ENCODE peak calls at places on chromosomes 16 and 17, in five cellular contexts. B is fibroblast of mammary gland, X is posterior vena cava, P is ovary, D is psoas muscle. R is an unnamed sample.

GRCh38 chr16:79372504-79373184 is 227.9 kb downstream of the MAF start:
- DNase-seq in P (peak), D (peak), B (peak), X (no peak), R (no peak)

GRCh38 chr17:801660-802059 is 19.5 kb downstream of the MRM3 start:
- DNase-seq in P (no peak), B (no peak), D (no peak), X (no peak), R (no peak)

GRCh38 chr17:65690626-65691310 is 129.3 kb upstream of the AXIN2 start:
- DNase-seq in P (no peak), D (no peak), X (no peak), B (no peak), R (no peak)

GRCh38 chr17:79372470-79373238 is 238.2 kb downstream of the RBFOX3 start:
- DNase-seq in P (no peak), X (no peak), B (no peak), D (no peak), R (no peak)

GRCh38 chr17:68344701-68345136 is 53.4 kb downstream of the ARSG start:
- DNase-seq in B (no peak), P (no peak), X (no peak), D (no peak), R (peak)

GRCh38 chr17:14717849-14718248 is 417.0 kb downstream of the HS3ST3B1 start:
- DNase-seq in X (no peak), P (no peak), B (no peak), D (no peak), R (no peak)

GRCh38 chr17:35731239-35731931 is at the start of gene RASL10B:
- DNase-seq in D (peak), P (peak), B (no peak), X (peak), R (peak)

GRCh38 chr17:70137451-70138230 is 31.7 kb upstream of the KCNJ2 start:
- DNase-seq in P (peak), B (peak), X (no peak), D (peak), R (no peak)

GRCh38 chr16:77987772-77988171 is 34.6 kb upstream of the CLEC3A start:
- DNase-seq in P (no peak), X (no peak), D (no peak), B (no peak), R (no peak)

GRCh38 chr16:75774197-75774596 is 47.9 kb upstream of the CPHXL start:
- DNase-seq in X (no peak), D (no peak), P (no peak), B (no peak), R (no peak)

GRCh38 chr17:78268960-78269892 is 37.8 kb downstream of the TMEM235 start:
- DNase-seq in P (no peak), B (no peak), D (no peak), X (no peak), R (no peak)

GRCh38 chr16:2147981-2148671 is at the start of gene RAB26:
- DNase-seq in B (peak), X (peak), D (peak), P (peak), R (peak)

GRCh38 chr17:60606036-60606435 is 6.0 kb downstream of the PPM1D start:
- DNase-seq in P (no peak), B (no peak), D (no peak), X (no peak), R (no peak)

GRCh38 chr17:83162035-83162745 is 82.8 kb downstream of the METRNL start:
- DNase-seq in X (peak), P (no peak), B (no peak), D (no peak), R (no peak)

GRCh38 chr16:72824761-72825160 is 223.2 kb downstream of the ZFHX3 start:
- DNase-seq in P (no peak), B (no peak), X (no peak), D (no peak), R (no peak)

GRCh38 chr17:61393550-61393903 is 6.1 kb upstream of the TBX2 start:
- DNase-seq in D (no peak), P (no peak), B (no peak), X (no peak), R (no peak)

GRCh38 chr16:14958970-14959369 is 15.9 kb upstream of the PDXDC1 start:
- DNase-seq in D (no peak), B (peak), X (no peak), P (no peak), R (no peak)

GRCh38 chr17:53722407-53722806 is 100.3 kb upstream of the KIF2B start:
- DNase-seq in X (no peak), D (no peak), P (no peak), B (peak), R (no peak)

GRCh38 chr17:9700754-9701476 is 55.6 kb downstream of the USP43 start:
- DNase-seq in X (no peak), P (no peak), B (no peak), D (no peak), R (no peak)

GRCh38 chr16:88805887-88806393 is 2.4 kb downstream of the CDT1 start:
- DNase-seq in D (no peak), B (no peak), X (no peak), P (no peak), R (no peak)

GRCh38 chr17:2445638-2446037 is 44.8 kb upstream of the MNT start:
- DNase-seq in X (no peak), P (no peak), B (no peak), D (no peak), R (no peak)

GRCh38 chr16:54291981-54292487 is 5.4 kb upstream of the IRX3 start:
- DNase-seq in P (no peak), X (no peak), D (no peak), B (no peak), R (no peak)

GRCh38 chr16:46690281-46691178 is 1.1 kb downstream of the ORC6 start:
- DNase-seq in X (no peak), D (no peak), P (no peak), B (peak), R (no peak)

GRCh38 chr16:13919330-13919682 is 648 bp upstream of the ERCC4 start:
- DNase-seq in B (peak), X (no peak), P (no peak), D (no peak), R (no peak)

R was measured in T-helper 17 cell.